ENCODE peak calls at places on chromosomes 3 and 15, in four cellular contexts. Q, B, Y and V are unnamed samples.

GRCh38 chr15:36831915-36832310 is 252.5 kb downstream of the CDIN1 start:
- DNase-seq in Q (no peak), B (no peak), Y (no peak), V (no peak)

GRCh38 chr15:60536951-60537350 is 58.0 kb upstream of the ICE2 start:
- DNase-seq in Y (no peak), B (no peak), Q (no peak), V (no peak)

GRCh38 chr15:45499426-45499825 is 23.1 kb downstream of the SLC30A4 start:
- DNase-seq in B (no peak), Q (no peak), Y (no peak), V (no peak)

GRCh38 chr15:45802140-45802539 is 167.3 kb downstream of the SQOR start:
- DNase-seq in Q (no peak), B (no peak), Y (no peak), V (no peak)

GRCh38 chr15:57298204-57298603 is 78.1 kb upstream of the CGNL1 start:
- DNase-seq in B (peak; percentile 68), Q (no peak), Y (no peak), V (no peak)

GRCh38 chr3:171362575-171362974 is 97.6 kb downstream of the TNIK start:
- DNase-seq in Y (no peak), Q (no peak), B (no peak), V (no peak)

GRCh38 chr3:53045107-53045783 is 628 bp downstream of the SFMBT1 start:
- DNase-seq in Q (peak; percentile 39), Y (no peak), B (peak; percentile 43), V (no peak)

GRCh38 chr3:194808709-194809108 is 123.0 kb downstream of the FAM43A start:
- DNase-seq in B (peak; percentile 12), Q (peak; percentile 13), Y (no peak), V (no peak)

GRCh38 chr3:193813506-193813850 is 220.5 kb downstream of the OPA1 start:
- DNase-seq in Q (no peak), B (no peak), Y (no peak), V (no peak)

GRCh38 chr3:55330355-55330754 is 156.8 kb downstream of the WNT5A start:
- DNase-seq in B (peak; percentile 99), Y (peak; percentile 88), Q (peak; percentile 29), V (peak; percentile 96)

GRCh38 chr3:123377173-123377740 is 71.6 kb downstream of the ADCY5 start:
- DNase-seq in B (no peak), Y (no peak), Q (no peak), V (no peak)

GRCh38 chr15:65362491-65362890 is 15.3 kb downstream of the IGDCC3 start:
- DNase-seq in B (no peak), Q (no peak), Y (no peak), V (no peak)

GRCh38 chr3:129611812-129612349 is 5.4 kb upstream of the PLXND1 start:
- DNase-seq in Y (no peak), B (peak; percentile 49), Q (no peak), V (no peak)

GRCh38 chr3:170485294-170485693 is 66.6 kb downstream of the CLDN11 start:
- DNase-seq in Y (no peak), Q (no peak), B (no peak), V (no peak)

GRCh38 chr3:87267953-87268645 is 8.3 kb downstream of the POU1F1 start:
- DNase-seq in Q (no peak), B (no peak), Y (no peak), V (no peak)

GRCh38 chr15:29113336-29114276 is 156.0 kb downstream of the NSMCE3 start:
- DNase-seq in Q (no peak), B (no peak), Y (no peak), V (no peak)

GRCh38 chr15:29117778-29118177 is 151.8 kb downstream of the NSMCE3 start:
- DNase-seq in Y (no peak), Q (no peak), B (no peak), V (no peak)

GRCh38 chr15:29116970-29117700 is 152.5 kb downstream of the NSMCE3 start:
- DNase-seq in Y (no peak), B (no peak), Q (no peak), V (no peak)

GRCh38 chr15:29114277-29115092 is 155.1 kb downstream of the NSMCE3 start:
- DNase-seq in Q (no peak), Y (no peak), B (no peak), V (no peak)

DNA sequence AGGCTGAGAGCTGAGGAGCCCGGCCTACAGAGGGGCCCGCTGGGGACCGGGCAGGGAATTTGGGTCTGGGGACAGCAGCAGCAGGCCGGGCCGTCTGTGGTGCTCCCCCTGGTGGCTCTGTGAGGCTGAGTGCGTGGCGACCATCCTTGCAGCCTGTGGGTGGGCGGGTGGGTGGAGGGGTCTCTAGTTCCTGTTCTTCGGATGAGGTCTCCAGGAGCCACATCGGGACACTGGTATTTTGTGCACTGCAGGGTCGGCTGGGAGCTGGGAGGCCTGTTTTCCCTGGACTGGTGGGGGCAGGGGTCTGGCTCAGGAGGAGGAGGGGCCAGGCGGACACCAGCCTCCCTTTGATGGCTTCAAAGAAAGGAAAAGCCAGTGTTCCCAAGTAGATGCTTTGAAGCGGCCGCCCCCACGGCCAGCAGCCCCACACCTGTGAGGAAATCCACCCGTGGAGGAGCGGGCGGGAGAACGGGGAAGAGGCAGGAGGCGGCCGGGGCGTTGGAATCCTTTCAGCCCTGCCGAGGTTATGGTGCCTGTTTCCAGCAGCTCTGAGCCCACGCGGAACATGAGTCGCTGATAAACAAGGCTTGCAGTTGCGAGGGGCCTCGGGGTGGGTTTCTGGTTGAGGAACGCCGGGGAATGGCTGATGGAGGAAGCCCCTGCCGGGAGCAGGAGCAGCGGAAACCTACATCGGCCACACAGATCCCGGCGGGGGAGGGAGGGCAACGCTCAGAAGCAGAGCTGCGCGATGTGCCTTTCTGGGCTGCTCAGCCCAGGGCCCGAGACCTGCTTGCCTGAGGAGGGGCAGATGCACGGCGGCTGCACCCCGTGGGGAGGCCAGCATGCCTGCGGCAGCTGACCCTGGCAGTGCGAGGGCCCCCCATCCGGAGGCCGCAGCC is 154.3 kb downstream of the NSMCE3 start:
- DNase-seq in B (no peak), Q (peak; percentile 20), Y (no peak), V (no peak)
- H3K4me3 ChIP-seq in B (no peak overlapping the region), Q (no peak overlapping the region), Y (no peak overlapping the region), V (peak overlapping the region; percentile 52)

DNA sequence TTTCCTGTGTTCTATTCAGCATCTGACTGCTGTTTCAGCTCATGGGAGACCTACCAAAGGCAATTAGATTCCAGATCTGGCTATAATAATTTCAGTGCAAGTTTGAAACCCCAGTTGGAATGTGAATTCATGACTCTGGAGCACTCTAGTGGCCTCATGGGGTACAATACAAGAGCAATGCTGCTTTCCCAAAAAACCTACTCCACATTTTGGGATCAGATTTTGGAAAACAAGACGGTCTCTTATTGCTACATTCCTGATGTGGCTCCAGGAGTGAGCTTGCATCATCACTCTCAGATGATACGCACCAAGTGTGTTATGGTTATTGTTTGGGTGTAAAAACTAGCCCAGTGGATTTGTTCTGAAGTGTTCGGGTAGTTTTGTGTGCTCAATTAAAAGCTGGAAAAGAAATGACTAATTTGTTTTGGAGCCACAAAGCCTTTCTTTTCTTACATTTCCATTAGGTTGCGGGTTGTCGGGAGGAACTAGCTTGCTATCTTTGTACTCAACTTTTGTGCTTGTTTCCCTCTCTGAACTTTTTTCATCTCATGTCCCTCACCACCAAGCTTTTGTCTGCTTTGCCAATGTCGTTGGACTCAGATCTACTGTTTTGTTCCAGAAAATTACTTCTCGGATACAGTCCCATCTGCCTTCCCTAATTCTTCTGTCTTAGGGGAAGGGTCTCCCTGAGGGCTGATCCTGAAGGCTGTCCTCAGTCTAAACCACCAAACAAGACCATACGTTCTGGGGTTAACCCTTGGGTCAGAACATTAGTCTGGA is 272.1 kb downstream of the BBX start:
- DNase-seq in Y (no peak), Q (no peak), B (peak; percentile 4), V (no peak)
- TF ChIP-seq CTCF in Y (peak; percentile 47), Q (peak; percentile 26), B (peak; percentile 29), V (peak; percentile 46)

DNA sequence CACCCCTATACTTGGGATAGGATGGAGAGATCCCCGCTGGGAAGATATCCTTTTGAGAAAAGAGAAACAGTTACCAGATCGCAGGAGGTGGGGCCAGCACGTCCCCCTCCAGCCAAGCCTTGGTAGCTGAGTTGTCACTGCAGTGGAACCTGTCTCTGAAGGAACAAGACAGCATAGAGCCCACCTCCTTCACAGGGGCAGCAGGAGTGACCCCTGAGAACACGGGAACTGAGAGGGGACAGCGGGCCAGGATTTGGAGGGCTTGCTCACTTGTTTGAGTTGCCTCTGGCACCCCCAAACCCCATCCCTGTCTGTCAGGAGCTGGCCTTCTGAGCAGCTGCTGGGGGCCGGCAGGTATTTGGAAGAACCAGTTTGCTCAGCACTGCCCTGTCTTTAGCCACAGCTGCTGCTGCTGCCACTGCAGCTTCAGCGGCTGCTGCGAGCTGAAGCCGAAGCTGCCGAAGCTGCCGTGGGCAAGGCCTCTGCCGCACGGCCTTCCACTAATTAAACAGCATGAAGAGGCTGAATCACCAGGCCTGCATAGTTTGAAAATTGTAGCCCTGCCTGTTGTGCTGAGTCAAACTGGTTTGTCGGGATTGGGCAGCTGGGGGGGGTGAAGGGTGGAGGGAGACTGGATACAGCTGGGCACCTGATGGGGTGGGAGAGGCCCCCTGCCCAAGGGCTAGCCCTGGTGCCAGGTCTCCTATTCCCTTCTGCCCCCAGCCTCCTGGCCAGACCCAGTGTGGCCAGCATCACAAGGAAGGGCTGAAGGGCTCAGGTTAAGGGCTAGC is 4.0 kb downstream of the EPHB3 start:
- DNase-seq in Q (peak; percentile 37), B (peak; percentile 90), Y (peak; percentile 67), V (no peak)
- H3K4me3 ChIP-seq in Q (no peak overlapping the region), B (no peak overlapping the region), Y (no peak overlapping the region), V (no peak overlapping the region)

GRCh38 chr3:109903100-109903499 is 565.8 kb upstream of the DPPA4 start:
- DNase-seq in B (no peak), Y (no peak), Q (no peak), V (no peak)
- TF ChIP-seq CTCF in B (no peak), Y (peak; percentile 16), Q (no peak), V (peak; percentile 14)

GRCh38 chr3:24830230-24831152 is 335.8 kb upstream of the THRB start:
- DNase-seq in B (no peak), Y (no peak), Q (no peak), V (no peak)

GRCh38 chr3:24829632-24830229 is 335.1 kb upstream of the THRB start:
- DNase-seq in Q (peak; percentile 12), B (no peak), Y (no peak), V (no peak)

GRCh38 chr3:24832878-24833277 is 338.2 kb upstream of the THRB start:
- DNase-seq in Y (no peak), B (no peak), Q (no peak), V (no peak)

GRCh38 chr3:24834442-24834841 is 339.8 kb upstream of the THRB start:
- DNase-seq in Q (no peak), Y (no peak), B (no peak), V (no peak)

DNA sequence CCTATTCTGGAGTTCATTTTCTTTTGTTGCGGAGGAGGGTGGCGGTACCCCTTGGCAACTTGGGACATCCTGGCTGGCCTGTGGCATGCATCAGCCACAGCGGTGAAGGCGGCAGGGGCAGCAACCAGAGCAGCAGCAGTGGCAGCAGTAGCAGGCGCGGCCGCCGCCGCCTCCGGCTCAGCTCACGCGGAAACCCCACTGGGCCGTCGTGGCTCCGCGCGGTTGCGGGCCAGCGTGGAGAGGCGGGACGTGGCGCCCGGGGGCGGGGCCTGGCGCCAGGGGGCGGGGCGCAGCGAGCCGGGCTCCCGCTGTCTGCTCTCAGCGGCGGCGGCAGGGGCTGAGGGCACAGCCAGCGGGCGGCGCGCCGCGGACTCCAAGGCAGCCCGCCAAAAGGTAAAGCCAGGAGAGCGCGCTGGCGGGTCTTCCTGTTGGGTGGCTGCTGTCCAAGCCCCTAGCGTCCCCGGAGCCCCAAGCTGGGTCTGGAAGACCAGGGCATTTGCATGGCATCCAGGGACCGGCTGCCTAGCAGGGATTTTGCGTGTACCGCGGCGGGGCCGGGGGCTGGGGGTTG is 334.4 kb upstream of the THRB start:
- DNase-seq in Q (peak; percentile 31), B (no peak), Y (no peak), V (no peak)
- H3K4me3 ChIP-seq in Q (peak overlapping the region; percentile 49), B (no peak overlapping the region), Y (no peak overlapping the region), V (peak overlapping the region; percentile 55)

GRCh38 chr3:57006949-57007419 is 53.5 kb upstream of the SPATA12 start:
- DNase-seq in Y (no peak), B (peak; percentile 34), Q (peak; percentile 18), V (no peak)
- TF ChIP-seq CTCF in Y (peak; percentile 29), B (peak; percentile 16), Q (no peak), V (peak; percentile 66)